ENCODE peak calls at places on chromosome 15, in six cellular contexts. V is body of pancreas, K is non-pigmented ciliary epithelial cell, I is endothelial cell, N is fibroblast of the aortic adventitia, R is A549. W is an unnamed sample.
A peak's percentile ranks its signal among the peaks of the same experiment; 100 is the strongest.

GRCh38 chr15:25504307-25504706 is 65.5 kb upstream of the UBE3A start:
- DNase-seq in K (peak; percentile 40), I (no peak), N (peak; percentile 2), V (no peak), R (no peak), W (no peak)

GRCh38 chr15:77225088-77225487 is 154.2 kb upstream of the TSPAN3 start:
- DNase-seq in N (peak; percentile 14), V (no peak), K (no peak), I (no peak), R (no peak), W (no peak)

GRCh38 chr15:68618339-68619302 is 39.8 kb downstream of the CORO2B start:
- DNase-seq in I (no peak), V (no peak), K (peak; percentile 38), R (no peak), N (peak; percentile 82), W (no peak)

GRCh38 chr15:36161781-36162212 is 417.6 kb upstream of the CDIN1 start:
- DNase-seq in R (no peak), I (no peak), V (peak; percentile 10), N (peak; percentile 76), K (peak; percentile 6), W (no peak)

GRCh38 chr15:95840004-95840403 is 490.5 kb upstream of the NR2F2 start:
- DNase-seq in R (no peak), N (peak; percentile 93), I (no peak), V (peak; percentile 20), K (peak; percentile 43), W (no peak)

GRCh38 chr15:25810631-25811077 is 52.5 kb downstream of the ATP10A start:
- DNase-seq in V (no peak), R (no peak), I (no peak), K (no peak), N (no peak), W (no peak)

GRCh38 chr15:92954578-92954977 is 54.5 kb downstream of the CHD2 start:
- DNase-seq in I (no peak), R (no peak), V (no peak), N (no peak), K (no peak), W (peak; percentile 13)

GRCh38 chr15:55277116-55277564 is 12.5 kb downstream of the RAB27A start:
- DNase-seq in N (no peak), R (no peak), K (no peak), I (no peak), V (no peak), W (no peak)

GRCh38 chr15:36608166-36608565 is 28.7 kb downstream of the CDIN1 start:
- DNase-seq in I (no peak), R (no peak), K (no peak), N (no peak), V (no peak), W (no peak)

GRCh38 chr15:22974745-22975144 is 5.4 kb downstream of the CYFIP1 start:
- DNase-seq in R (no peak), K (no peak), I (no peak), V (peak; percentile 38), N (no peak), W (no peak)

GRCh38 chr15:38705421-38706219 is 141.0 kb upstream of the RASGRP1 start:
- DNase-seq in K (no peak), V (no peak), R (no peak), I (no peak), N (no peak), W (no peak)

W was measured in NT2/D1.